ENCODE peak calls at places on chromosome 20, in nine cellular contexts. P, Q, A, Y, F, T, J, S and X are unnamed samples.

GRCh38 chr20:13220194-13220856 is 749 bp upstream of the ISM1 start:
- DNase-seq in P (no peak), Q (peak), A (peak), Y (peak), F (peak), T (peak), J (peak), S (peak), X (peak)

GRCh38 chr20:4956200-4956810 is 45.0 kb downstream of the SLC23A2 start:
- DNase-seq in P (no peak), Q (no peak), A (peak), Y (no peak), F (no peak), T (peak), J (peak), S (peak), X (no peak)

GRCh38 chr20:3901028-3901746 is 12.0 kb downstream of the PANK2 start:
- DNase-seq in P (no peak), Q (no peak), A (no peak), Y (no peak), F (no peak), T (no peak), J (no peak), S (no peak), X (no peak)

GRCh38 chr20:25273046-25273445 is 25.2 kb downstream of the PYGB start:
- DNase-seq in P (no peak), Q (no peak), A (no peak), Y (peak), F (peak), T (no peak), J (no peak), S (no peak), X (peak)

GRCh38 chr20:35006531-35006971 is 50.9 kb downstream of the MYH7B start:
- DNase-seq in P (no peak), Q (no peak), A (no peak), Y (peak), F (peak), T (no peak), J (no peak), S (no peak), X (peak)

GRCh38 chr20:50663095-50663821 is 28.1 kb downstream of the RIPOR3 start:
- DNase-seq in P (no peak), Q (peak), A (no peak), Y (no peak), F (no peak), T (peak), J (no peak), S (no peak), X (no peak)

GRCh38 chr20:34538671-34539123 is 19.8 kb upstream of the MAP1LC3A start:
- DNase-seq in P (no peak), Q (no peak), A (peak), Y (no peak), F (peak), T (peak), J (peak), S (peak), X (peak)

GRCh38 chr20:33969563-33969962 is 24.1 kb upstream of the RALY start:
- DNase-seq in P (no peak), Q (no peak), A (no peak), Y (no peak), F (no peak), T (no peak), J (no peak), S (no peak), X (no peak)

GRCh38 chr20:5848711-5849505 is 98.7 kb downstream of the SHLD1 start:
- DNase-seq in P (no peak), Q (no peak), A (no peak), Y (no peak), F (no peak), T (peak), J (peak), S (peak), X (no peak)

GRCh38 chr20:49831022-49831769 is 18.6 kb downstream of the SLC9A8 start:
- DNase-seq in P (no peak), Q (no peak), A (no peak), Y (no peak), F (no peak), T (no peak), J (no peak), S (no peak), X (no peak)

GRCh38 chr20:25389858-25390537 is 637 bp downstream of the ABHD12 start:
- DNase-seq in P (no peak), Q (no peak), A (peak), Y (peak), F (peak), T (no peak), J (no peak), S (no peak), X (peak)

GRCh38 chr20:32436142-32436861 is 78.2 kb downstream of the ASXL1 start:
- DNase-seq in P (no peak), Q (no peak), A (no peak), Y (no peak), F (peak), T (no peak), J (no peak), S (no peak), X (no peak)

GRCh38 chr20:10047427-10047826 is 12.6 kb downstream of the ANKEF1 start:
- DNase-seq in P (no peak), Q (no peak), A (peak), Y (no peak), F (no peak), T (no peak), J (no peak), S (no peak), X (peak)

GRCh38 chr20:45366631-45367030 is 3.7 kb downstream of the SYS1 start:
- DNase-seq in P (no peak), Q (no peak), A (no peak), Y (no peak), F (peak), T (no peak), J (no peak), S (no peak), X (no peak)

GRCh38 chr20:37798312-37798711 is 104.5 kb downstream of the CTNNBL1 start:
- DNase-seq in P (no peak), Q (no peak), A (no peak), Y (no peak), F (no peak), T (no peak), J (no peak), S (no peak), X (no peak)

GRCh38 chr20:50267041-50267865 is 76.6 kb downstream of the CEBPB start:
- DNase-seq in P (no peak), Q (peak), A (peak), Y (peak), F (peak), T (peak), J (peak), S (no peak), X (no peak)

GRCh38 chr20:47735412-47736400 is 49.6 kb downstream of the SULF2 start:
- DNase-seq in P (no peak), Q (no peak), A (no peak), Y (peak), F (no peak), T (no peak), J (peak), S (no peak), X (no peak)

GRCh38 chr20:48772183-48772976 is 55.4 kb downstream of the PREX1 start:
- DNase-seq in P (no peak), Q (no peak), A (no peak), Y (peak), F (peak), T (no peak), J (no peak), S (no peak), X (no peak)

GRCh38 chr20:48538058-48538825 is 289.6 kb downstream of the PREX1 start:
- DNase-seq in P (peak), Q (no peak), A (peak), Y (peak), F (no peak), T (peak), J (peak), S (peak), X (no peak)

GRCh38 chr20:25059487-25059820 is 1.5 kb upstream of the ACSS1 start:
- DNase-seq in P (no peak), Q (no peak), A (no peak), Y (no peak), F (peak), T (no peak), J (no peak), S (no peak), X (no peak)

GRCh38 chr20:47927944-47928343 is 142.7 kb upstream of the SULF2 start:
- DNase-seq in P (no peak), Q (no peak), A (no peak), Y (no peak), F (no peak), T (peak), J (no peak), S (no peak), X (no peak)

GRCh38 chr20:61218886-61219480 is 33.1 kb upstream of the CDH4 start:
- DNase-seq in P (peak), Q (no peak), A (no peak), Y (no peak), F (no peak), T (no peak), J (peak), S (peak), X (no peak)

GRCh38 chr20:17536944-17537444 is 5.8 kb upstream of the BFSP1 start:
- DNase-seq in P (no peak), Q (peak), A (peak), Y (peak), F (peak), T (peak), J (peak), S (peak), X (peak)

GRCh38 chr20:1687053-1687452 is 29.5 kb upstream of the SIRPG start:
- DNase-seq in P (no peak), Q (no peak), A (no peak), Y (no peak), F (no peak), T (no peak), J (no peak), S (no peak), X (no peak)

GRCh38 chr20:59221049-59221748 is 57.6 kb downstream of the ZNF831 start:
- DNase-seq in P (no peak), Q (no peak), A (no peak), Y (no peak), F (no peak), T (peak), J (peak), S (no peak), X (no peak)

GRCh38 chr20:49281059-49281912 is 3.4 kb upstream of the ZNFX1 start:
- DNase-seq in P (no peak), Q (no peak), A (peak), Y (no peak), F (no peak), T (peak), J (no peak), S (no peak), X (peak)

GRCh38 chr20:46523696-46524328 is 10.5 kb upstream of the ZNF334 start:
- DNase-seq in P (no peak), Q (no peak), A (peak), Y (no peak), F (no peak), T (peak), J (peak), S (no peak), X (no peak)

GRCh38 chr20:31716351-31716750 is 6.3 kb downstream of the BCL2L1 start:
- DNase-seq in P (no peak), Q (no peak), A (no peak), Y (no peak), F (no peak), T (no peak), J (no peak), S (no peak), X (no peak)

GRCh38 chr20:40606237-40606636 is 82.8 kb downstream of the MAFB start:
- DNase-seq in P (no peak), Q (no peak), A (no peak), Y (no peak), F (no peak), T (no peak), J (no peak), S (no peak), X (no peak)

GRCh38 chr20:61810066-61810708 is 255.5 kb downstream of the TAF4 start:
- DNase-seq in P (no peak), Q (no peak), A (no peak), Y (no peak), F (no peak), T (no peak), J (no peak), S (no peak), X (no peak)

GRCh38 chr20:53582574-53583351 is 10.9 kb downstream of the ZNF217 start:
- DNase-seq in P (peak), Q (peak), A (peak), Y (no peak), F (peak), T (peak), J (peak), S (peak), X (peak)

GRCh38 chr20:58890454-58891075 is 38.0 kb downstream of the GNAS start:
- DNase-seq in P (peak), Q (peak), A (peak), Y (peak), F (peak), T (peak), J (peak), S (peak), X (peak)

GRCh38 chr20:34578040-34578439 is 19.5 kb downstream of the MAP1LC3A start:
- DNase-seq in P (peak), Q (no peak), A (no peak), Y (no peak), F (no peak), T (no peak), J (peak), S (no peak), X (no peak)

DNA sequence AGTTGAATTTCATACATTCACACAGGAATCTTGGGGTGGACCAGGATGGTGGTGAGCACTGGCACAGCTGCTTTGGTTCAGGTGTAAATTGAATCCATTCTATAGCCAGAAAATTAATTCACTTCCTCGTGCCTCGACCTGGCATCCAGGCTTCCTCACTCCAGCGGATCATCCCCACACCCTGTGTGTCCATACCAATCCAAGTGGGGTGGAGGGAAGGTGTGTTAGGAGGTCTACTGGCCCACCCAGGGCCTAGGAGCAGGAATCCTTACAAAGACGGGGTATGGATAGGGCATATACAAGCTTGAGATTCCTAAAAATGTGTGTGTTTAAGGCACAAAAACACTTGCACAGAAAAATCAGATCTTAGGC is 81.8 kb upstream of the SLC24A3 start:
- DNase-seq in P (no peak), Q (no peak), A (no peak), Y (no peak), F (no peak), T (no peak), J (no peak), S (no peak), X (no peak)
- H3K4me3 ChIP-seq in P (no peak), Q (no peak), A (no peak), Y (no peak), F (no peak), T (no peak), J (no peak), S (no peak), X (no peak)

DNA sequence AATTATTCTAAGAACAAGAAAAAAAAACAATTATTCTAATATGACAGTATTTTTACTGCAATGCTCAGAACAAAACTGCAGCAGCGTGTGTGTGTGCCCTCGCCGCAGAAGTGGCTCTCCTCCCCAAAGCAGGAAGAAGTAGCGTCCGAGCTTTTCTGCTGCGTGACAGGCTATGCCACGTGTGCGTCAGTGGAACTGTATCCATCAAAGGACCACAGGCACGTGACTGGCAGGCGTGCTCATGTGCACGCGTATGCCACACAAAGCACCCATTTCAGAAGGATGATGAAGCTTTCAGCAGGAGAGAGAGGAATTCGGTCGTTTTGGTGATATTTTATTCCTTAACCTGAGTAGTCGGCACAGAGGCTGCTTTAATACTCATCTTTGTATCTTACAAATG is 3.6 kb downstream of the TCFL5 start:
- DNase-seq in P (no peak), Q (no peak), A (no peak), Y (peak), F (peak), T (no peak), J (no peak), S (no peak), X (no peak)
- H3K4me3 ChIP-seq in P (no peak), Q (no peak), A (no peak), Y (no peak), F (no peak), T (no peak), J (no peak), S (no peak), X (no peak)

GRCh38 chr20:54633374-54633773 is 158.0 kb downstream of the DOK5 start:
- DNase-seq in P (no peak), Q (no peak), A (no peak), Y (no peak), F (no peak), T (no peak), J (no peak), S (no peak), X (no peak)
- H3K4me3 ChIP-seq in P (no peak), Q (no peak), A (no peak), Y (no peak), F (no peak), T (no peak), J (no peak), S (no peak), X (no peak)

DNA sequence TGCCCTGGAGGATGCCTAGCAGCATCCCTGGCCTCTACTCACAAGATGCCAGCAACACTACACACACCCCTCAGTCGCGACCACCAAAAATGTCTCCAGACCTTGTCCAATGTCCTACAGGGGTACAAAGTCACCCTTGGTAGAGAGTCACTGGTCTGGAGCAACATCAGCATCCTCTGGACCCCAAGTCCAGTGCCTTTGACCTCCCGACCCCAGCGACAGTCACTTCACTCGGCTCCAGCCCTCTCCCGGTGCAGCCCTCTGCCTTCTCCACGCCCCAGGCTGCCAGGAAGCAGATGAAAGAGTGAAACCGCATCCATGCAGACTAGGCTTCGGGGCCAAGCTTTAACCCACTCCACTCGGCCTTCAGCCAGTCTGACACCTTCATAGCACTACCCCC is 92.0 kb upstream of the SRSF6 start:
- DNase-seq in P (no peak), Q (no peak), A (no peak), Y (no peak), F (no peak), T (no peak), J (no peak), S (no peak), X (no peak)
- H3K4me3 ChIP-seq in P (no peak), Q (no peak), A (no peak), Y (no peak), F (no peak), T (no peak), J (no peak), S (no peak), X (no peak)

GRCh38 chr20:23634044-23634801 is 3.5 kb downstream of the CST3 start:
- DNase-seq in P (no peak), Q (no peak), A (no peak), Y (no peak), F (no peak), T (no peak), J (no peak), S (no peak), X (no peak)

GRCh38 chr20:23636182-23636907 is 1.4 kb downstream of the CST3 start:
- DNase-seq in P (no peak), Q (no peak), A (no peak), Y (no peak), F (no peak), T (no peak), J (no peak), S (no peak), X (no peak)

GRCh38 chr20:23636908-23637281 is 860 bp downstream of the CST3 start:
- DNase-seq in P (no peak), Q (no peak), A (no peak), Y (no peak), F (no peak), T (no peak), J (no peak), S (no peak), X (no peak)

GRCh38 chr20:23632711-23633573 is 4.8 kb downstream of the CST3 start:
- DNase-seq in P (no peak), Q (no peak), A (no peak), Y (no peak), F (no peak), T (no peak), J (no peak), S (no peak), X (no peak)

GRCh38 chr20:23634985-23635767 is 2.6 kb downstream of the CST3 start:
- DNase-seq in P (no peak), Q (peak), A (no peak), Y (no peak), F (no peak), T (no peak), J (peak), S (no peak), X (no peak)
- H3K4me3 ChIP-seq in P (no peak), Q (peak), A (no peak), Y (no peak), F (no peak), T (no peak), J (no peak), S (no peak), X (no peak)

GRCh38 chr20:36093025-36093803 is 61.3 kb upstream of the EPB41L1 start:
- DNase-seq in P (no peak), Q (peak), A (peak), Y (peak), F (peak), T (no peak), J (peak), S (no peak), X (peak)

GRCh38 chr20:36092424-36093024 is 62.0 kb upstream of the EPB41L1 start:
- DNase-seq in P (no peak), Q (no peak), A (peak), Y (no peak), F (no peak), T (no peak), J (no peak), S (no peak), X (peak)

GRCh38 chr20:36091561-36092423 is 62.7 kb upstream of the EPB41L1 start:
- DNase-seq in P (no peak), Q (no peak), A (peak), Y (no peak), F (no peak), T (no peak), J (no peak), S (no peak), X (peak)

GRCh38 chr20:36094497-36094896 is 60.0 kb upstream of the EPB41L1 start:
- DNase-seq in P (no peak), Q (no peak), A (peak), Y (no peak), F (no peak), T (no peak), J (peak), S (no peak), X (no peak)

DNA sequence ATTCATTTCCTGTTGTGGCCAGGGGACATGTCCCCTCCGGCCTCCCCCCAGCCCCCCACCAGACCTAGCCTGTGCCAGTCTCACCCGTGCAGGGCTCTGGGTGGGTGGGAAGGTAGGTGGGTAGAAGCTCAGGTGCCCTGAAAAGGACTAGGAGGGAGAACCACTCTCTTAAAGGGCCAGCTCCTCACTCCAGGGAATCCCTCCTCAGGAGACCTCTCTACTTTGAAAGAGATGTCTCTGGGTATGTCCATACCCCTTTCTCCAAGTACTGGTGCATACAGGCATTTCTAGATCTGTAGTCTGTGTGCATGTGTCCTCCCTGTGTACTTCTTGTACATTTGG is 60.8 kb upstream of the EPB41L1 start:
- DNase-seq in P (no peak), Q (no peak), A (no peak), Y (no peak), F (no peak), T (no peak), J (no peak), S (no peak), X (no peak)
- H3K4me3 ChIP-seq in P (peak), Q (peak), A (peak), Y (peak), F (peak), T (peak), J (peak), S (peak), X (no peak)

DNA sequence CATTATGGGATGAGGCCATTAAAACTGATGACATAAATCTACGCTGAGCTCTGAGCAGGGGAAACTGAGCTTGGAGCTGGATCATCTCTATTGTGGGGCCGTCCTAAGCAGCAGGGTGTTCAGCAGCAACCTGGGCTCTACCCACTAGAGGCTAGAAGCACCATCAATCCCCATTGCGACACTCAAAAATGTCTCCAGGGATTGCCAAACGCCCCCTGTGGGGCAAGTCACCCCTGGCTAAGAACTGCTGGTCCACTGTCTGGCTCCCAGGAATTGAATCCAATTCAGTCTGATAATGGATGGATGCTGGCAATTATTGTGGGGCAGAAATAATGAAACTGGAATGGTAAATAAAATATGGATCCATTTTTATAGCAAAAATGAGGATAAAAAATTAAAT is 38.2 kb downstream of the PMEPA1 start:
- DNase-seq in P (no peak), Q (no peak), A (no peak), Y (no peak), F (no peak), T (no peak), J (no peak), S (no peak), X (no peak)
- H3K4me3 ChIP-seq in P (no peak), Q (no peak), A (no peak), Y (no peak), F (no peak), T (no peak), J (no peak), S (no peak), X (no peak)